ENCODE peak calls at places on chromosomes 5 and 9, in four cellular contexts. W is PC-9, N is lung, T is psoas muscle. Y is an unnamed sample.

GRCh38 chr9:127930298-127931091 is at the start of gene PIP5KL1:
- DNase-seq in T (peak; percentile 88), N (peak; percentile 87), W (peak; percentile 68), Y (peak; percentile 83)

GRCh38 chr5:171628344-171628743 is 157.3 kb upstream of the SMIM23 start:
- DNase-seq in N (no peak), W (no peak), T (no peak), Y (peak; percentile 45)

GRCh38 chr5:8845316-8845715 is 700.6 kb downstream of the SEMA5A start:
- DNase-seq in N (no peak), W (no peak), T (no peak), Y (no peak)

GRCh38 chr9:91654527-91654926 is 230.9 kb upstream of the NFIL3 start:
- DNase-seq in T (no peak), N (no peak), W (no peak), Y (no peak)

GRCh38 chr9:110340306-110340705 is 2.6 kb upstream of the TXNDC8 start:
- DNase-seq in T (no peak), N (no peak), W (no peak), Y (no peak)

GRCh38 chr9:7147136-7148090 is 389.6 kb downstream of the KDM4C start:
- DNase-seq in N (no peak), W (no peak), T (peak; percentile 89), Y (no peak)

GRCh38 chr5:14628346-14628745 is 36.2 kb upstream of the OTULIN start:
- DNase-seq in T (no peak), N (no peak), W (no peak), Y (peak; percentile 56)

GRCh38 chr9:93058357-93059096 is at the start of gene SUSD3:
- DNase-seq in N (peak; percentile 63), T (peak; percentile 73), W (peak; percentile 66), Y (no peak)

GRCh38 chr9:110257097-110257955 is 1.0 kb upstream of the TXN start:
- DNase-seq in W (peak; percentile 54), T (no peak), N (no peak), Y (no peak)

GRCh38 chr9:104774831-104775573 is 11.1 kb downstream of the NIPSNAP3B start:
- DNase-seq in T (no peak), W (no peak), N (no peak), Y (no peak)

GRCh38 chr5:135761746-135762145 is 72.7 kb upstream of the SLC25A48 start:
- DNase-seq in W (no peak), N (peak; percentile 17), T (no peak), Y (no peak)

GRCh38 chr9:137431416-137431931 is 8.3 kb downstream of the NOXA1 start:
- DNase-seq in T (peak; percentile 48), N (no peak), W (no peak), Y (no peak)

GRCh38 chr9:90832251-90832650 is 30.6 kb downstream of the SYK start:
- DNase-seq in T (no peak), W (no peak), N (no peak), Y (no peak)

GRCh38 chr5:90020575-90021535 is 388.7 kb downstream of the CETN3 start:
- DNase-seq in T (no peak), W (peak; percentile 80), N (no peak), Y (no peak)

GRCh38 chr5:4928409-4928808 is 211.7 kb upstream of the ADAMTS16 start:
- DNase-seq in N (no peak), T (no peak), W (no peak), Y (no peak)

GRCh38 chr5:171776176-171776575 is 9.4 kb upstream of the SMIM23 start:
- DNase-seq in N (no peak), W (no peak), T (no peak), Y (no peak)

GRCh38 chr9:119137479-119137878 is 231.8 kb downstream of the BRINP1 start:
- DNase-seq in W (no peak), T (no peak), N (no peak), Y (no peak)

GRCh38 chr9:37286530-37287175 is 135.8 kb upstream of the GRHPR start:
- DNase-seq in N (no peak), W (no peak), T (no peak), Y (no peak)

GRCh38 chr9:120439147-120439546 is 140.8 kb downstream of the CDK5RAP2 start:
- DNase-seq in W (no peak), T (no peak), N (no peak), Y (no peak)

GRCh38 chr9:112097712-112098688 is 77.1 kb downstream of the SUSD1 start:
- DNase-seq in N (peak; percentile 64), T (peak; percentile 61), W (peak; percentile 64), Y (peak; percentile 59)

GRCh38 chr5:88819332-88819999 is 63.5 kb downstream of the MEF2C start:
- DNase-seq in W (no peak), T (no peak), N (no peak), Y (no peak)

GRCh38 chr5:39519566-39520231 is 94.9 kb upstream of the DAB2 start:
- DNase-seq in W (no peak), T (no peak), N (no peak), Y (peak; percentile 92)

GRCh38 chr5:55600536-55601208 is 65.9 kb upstream of the PLPP1 start:
- DNase-seq in W (peak; percentile 67), N (no peak), T (no peak), Y (peak; percentile 40)

GRCh38 chr9:98295824-98296223 is 40.4 kb upstream of the TBC1D2 start:
- DNase-seq in N (no peak), W (no peak), T (no peak), Y (no peak)

GRCh38 chr9:98580956-98581355 is 127.8 kb downstream of the GABBR2 start:
- DNase-seq in N (no peak), W (no peak), T (no peak), Y (no peak)

GRCh38 chr5:56588636-56589485 is 226.5 kb upstream of the MAP3K1 start:
- DNase-seq in W (no peak), T (peak; percentile 87), N (peak; percentile 34), Y (no peak)

GRCh38 chr9:82148849-82149544 is 160.4 kb downstream of the SPATA31D1 start:
- DNase-seq in W (no peak), N (no peak), T (no peak), Y (no peak)

GRCh38 chr5:1005362-1005851 is 3.2 kb upstream of the NKD2 start:
- DNase-seq in W (no peak), T (peak; percentile 41), N (peak; percentile 27), Y (peak; percentile 48)

GRCh38 chr5:107869459-107870115 is 198.8 kb upstream of the EFNA5 start:
- DNase-seq in T (no peak), N (no peak), W (peak; percentile 84), Y (no peak)

GRCh38 chr9:91682806-91683205 is 259.2 kb upstream of the NFIL3 start:
- DNase-seq in N (no peak), W (no peak), T (no peak), Y (no peak)

GRCh38 chr5:3131161-3131560 is 379.7 kb upstream of the IRX2 start:
- DNase-seq in T (no peak), W (no peak), N (no peak), Y (peak; percentile 16)

GRCh38 chr5:95966005-95966404 is 4.4 kb upstream of the ELL2 start:
- DNase-seq in N (no peak), T (no peak), W (no peak), Y (no peak)

GRCh38 chr5:32076699-32077695 is 97.1 kb downstream of the GOLPH3 start:
- DNase-seq in W (peak; percentile 47), T (no peak), N (no peak), Y (no peak)

GRCh38 chr5:68464424-68464823 is 248.9 kb downstream of the PIK3R1 start:
- DNase-seq in N (no peak), W (peak; percentile 54), T (no peak), Y (no peak)

GRCh38 chr5:121969660-121970295 is 8.0 kb downstream of the SRFBP1 start:
- DNase-seq in W (no peak), T (no peak), N (no peak), Y (no peak)

GRCh38 chr5:132134384-132134783 is 60.8 kb downstream of the CSF2 start:
- DNase-seq in T (no peak), W (peak; percentile 41), N (no peak), Y (peak; percentile 28)

GRCh38 chr9:131732636-131733340 is 7.1 kb downstream of the RAPGEF1 start:
- DNase-seq in T (no peak), W (no peak), N (no peak), Y (no peak)

DNA sequence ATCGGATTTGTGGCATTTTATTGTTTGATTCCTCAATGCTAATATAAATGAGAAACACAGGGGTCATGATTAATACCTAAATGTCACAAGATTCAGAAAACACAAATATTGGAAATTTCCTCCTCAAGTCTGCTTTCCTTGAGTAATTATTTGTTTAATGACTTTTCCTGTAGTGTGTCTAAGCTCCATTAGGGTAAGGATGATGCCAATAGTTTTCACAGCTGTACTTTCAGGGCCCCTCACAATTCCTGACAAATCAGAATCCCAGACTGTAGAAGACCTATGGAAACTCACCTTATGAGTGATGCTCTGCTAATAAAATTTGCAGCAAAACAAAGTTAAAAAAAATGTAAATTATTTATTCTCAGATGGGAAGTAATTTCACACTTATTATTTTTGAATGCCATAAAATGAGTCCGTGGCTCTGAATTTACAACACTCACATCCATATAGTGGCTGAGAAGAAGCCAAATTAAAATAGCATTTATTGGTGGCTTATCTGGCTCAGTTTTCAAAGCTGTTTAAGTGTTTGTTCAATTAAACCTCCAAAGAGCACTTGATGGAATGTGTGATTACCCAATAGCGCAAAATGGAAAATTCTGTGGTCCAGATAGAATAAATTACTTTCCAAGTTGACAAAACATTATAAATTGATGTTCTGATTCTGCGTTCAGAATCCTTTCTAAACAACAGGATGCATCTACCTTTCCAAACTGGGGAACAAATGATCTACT is 1.6 kb upstream of the SPINK14 start:
- DNase-seq in W (no peak), N (no peak), T (no peak), Y (no peak)
- H3K9me3 ChIP-seq in W (no peaks in the 10 kb centered on the region), N (no peaks in the 10 kb centered on the region), T (no peaks in the 10 kb centered on the region), Y (no peaks in the 10 kb centered on the region)

DNA sequence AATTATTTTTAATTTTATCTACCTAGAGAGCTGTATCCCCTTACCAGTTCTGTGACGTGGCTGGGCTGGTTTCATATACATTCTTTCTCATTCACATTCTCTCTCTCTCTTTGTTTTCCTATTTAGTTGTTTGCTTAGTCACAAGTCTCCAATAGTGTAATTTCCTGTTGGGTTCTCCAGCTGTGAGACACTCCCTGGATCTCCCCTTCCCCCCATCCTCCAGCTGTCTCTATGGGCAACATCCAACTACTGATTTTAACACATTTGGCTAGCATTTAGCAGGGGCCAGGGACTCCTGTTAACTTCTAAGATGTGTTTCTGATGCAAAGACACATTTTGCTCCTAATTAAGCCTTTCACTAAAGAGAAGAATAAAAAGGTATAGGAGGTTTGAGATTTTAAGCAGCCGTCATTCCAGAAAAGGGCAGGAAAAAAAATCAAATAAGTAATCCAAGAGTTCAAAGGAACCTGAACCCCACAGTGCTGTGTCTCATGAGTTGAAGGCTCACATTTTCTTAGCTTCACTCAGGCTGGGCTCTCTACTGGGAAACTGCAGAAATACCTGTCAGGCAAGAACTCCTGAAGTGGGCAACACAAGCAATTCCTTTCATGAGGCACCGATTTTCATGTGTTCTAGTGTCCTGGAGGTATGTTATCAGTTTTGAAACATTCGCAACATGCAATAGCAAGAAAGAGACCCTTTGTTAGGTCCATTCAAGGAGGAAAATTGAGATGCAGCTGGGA is 198.7 kb upstream of the C9orf72 start:
- DNase-seq in N (no peak), T (no peak), W (no peak), Y (no peak)
- H3K4me3 ChIP-seq in N (no peak overlapping the region), T (no peak overlapping the region), W (no peak overlapping the region), Y (no peak overlapping the region)

GRCh38 chr5:126309860-126310259 is 113.3 kb upstream of the GRAMD2B start:
- DNase-seq in N (no peak), W (no peak), T (no peak), Y (no peak)
- H3K9me3 ChIP-seq in N (peaks cover 2% of the 10 kb centered on the region), W (peaks cover 1% of the 10 kb centered on the region), T (no peaks in the 10 kb centered on the region), Y (no peaks in the 10 kb centered on the region)

DNA sequence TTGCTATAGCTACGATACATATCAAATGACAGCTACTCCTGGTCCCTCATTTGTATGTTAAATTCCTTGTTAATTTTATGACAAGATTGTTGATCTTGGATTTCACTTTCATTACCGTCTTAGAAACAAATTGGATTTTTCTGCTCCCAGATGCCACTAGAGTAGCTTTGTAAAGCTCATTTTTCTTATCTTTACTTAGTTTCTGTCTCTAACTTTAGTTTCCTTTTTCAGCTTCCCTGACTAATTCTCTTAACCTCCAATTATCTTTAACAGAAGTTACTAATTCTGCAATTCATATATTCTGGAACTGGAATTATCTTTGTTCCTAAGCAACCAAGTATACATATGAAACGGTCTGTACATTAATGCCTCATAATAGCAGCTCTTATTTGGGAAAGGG is 16.6 kb downstream of the ITGA1 start:
- DNase-seq in T (no peak), N (no peak), W (no peak), Y (no peak)
- H3K4me3 ChIP-seq in T (peak overlapping the region; percentile 83), N (no peak overlapping the region), W (peak overlapping the region; percentile 29), Y (no peak overlapping the region)